ENCODE peak calls at places on chromosomes 16 and 17, in eight cellular contexts. K, E, Q, G, B, U, V and Y are unnamed samples.

GRCh38 chr16:5633845-5634440 is 536.3 kb upstream of the EEF2KMT start:
- DNase-seq in K (no peak), E (no peak), Q (no peak), G (peak; percentile 38), B (no peak), U (no peak), V (peak; percentile 3), Y (no peak)

GRCh38 chr17:54172654-54173316 is 350.1 kb downstream of the KIF2B start:
- DNase-seq in K (no peak), E (no peak), Q (no peak), G (peak; percentile 15), B (no peak), U (no peak), V (peak; percentile 71), Y (no peak)

GRCh38 chr16:70638814-70639792 is 7.3 kb upstream of the IL34 start:
- DNase-seq in K (no peak), E (no peak), Q (no peak), G (peak; percentile 86), B (no peak), U (no peak), V (no peak), Y (no peak)

GRCh38 chr17:44390250-44390649 is 801 bp upstream of the ITGA2B start:
- DNase-seq in K (no peak), E (no peak), Q (no peak), G (no peak), B (no peak), U (no peak), V (no peak), Y (no peak)

GRCh38 chr16:64346080-64346479 is 775.8 kb downstream of the CDH11 start:
- DNase-seq in K (no peak), E (no peak), Q (no peak), G (no peak), B (no peak), U (no peak), V (no peak), Y (no peak)

GRCh38 chr17:40996829-40997228 is 2.9 kb upstream of the KRTAP3-3 start:
- DNase-seq in K (no peak), E (no peak), Q (no peak), G (no peak), B (no peak), U (no peak), V (no peak), Y (no peak)

GRCh38 chr16:3726021-3726687 is 8.8 kb upstream of the TRAP1 start:
- DNase-seq in K (no peak), E (no peak), Q (no peak), G (no peak), B (no peak), U (no peak), V (no peak), Y (no peak)

GRCh38 chr16:46428108-46429061 is 192.8 kb downstream of the SHCBP1 start:
- DNase-seq in K (no peak), E (no peak), Q (no peak), G (no peak), B (no peak), U (no peak), V (no peak), Y (no peak)

GRCh38 chr17:21500064-21500463 is 123.9 kb downstream of the KCNJ12 start:
- DNase-seq in K (peak; percentile 21), E (no peak), Q (no peak), G (no peak), B (no peak), U (no peak), V (no peak), Y (no peak)

GRCh38 chr16:86042996-86043725 is 144.2 kb downstream of the IRF8 start:
- DNase-seq in K (no peak), E (no peak), Q (no peak), G (no peak), B (no peak), U (no peak), V (no peak), Y (no peak)

GRCh38 chr17:37168731-37169353 is 206.9 kb upstream of the C17orf78 start:
- DNase-seq in K (no peak), E (no peak), Q (no peak), G (peak; percentile 7), B (no peak), U (no peak), V (no peak), Y (no peak)

GRCh38 chr16:56965939-56966515 is 4.3 kb downstream of the CETP start:
- DNase-seq in K (no peak), E (no peak), Q (no peak), G (no peak), B (no peak), U (no peak), V (peak; percentile 19), Y (no peak)

GRCh38 chr16:80938035-80938927 is 68.4 kb downstream of the CMC2 start:
- DNase-seq in K (peak; percentile 80), E (no peak), Q (no peak), G (peak; percentile 98), B (no peak), U (no peak), V (no peak), Y (no peak)

GRCh38 chr17:82647593-82648164 is 565 bp downstream of the WDR45B start:
- DNase-seq in K (no peak), E (no peak), Q (no peak), G (no peak), B (peak; percentile 39), U (no peak), V (no peak), Y (peak; percentile 45)

GRCh38 chr16:1543085-1543896 is 9.8 kb downstream of the TMEM204 start:
- DNase-seq in K (no peak), E (no peak), Q (peak; percentile 78), G (peak; percentile 77), B (peak; percentile 77), U (no peak), V (peak; percentile 66), Y (peak; percentile 66)

GRCh38 chr16:89283449-89283848 is 65.9 kb downstream of the ZNF778 start:
- DNase-seq in K (no peak), E (no peak), Q (no peak), G (no peak), B (no peak), U (no peak), V (no peak), Y (no peak)

GRCh38 chr17:80770881-80771611 is 220.6 kb upstream of the CHMP6 start:
- DNase-seq in K (no peak), E (no peak), Q (no peak), G (no peak), B (no peak), U (no peak), V (no peak), Y (no peak)

GRCh38 chr16:68257906-68258800 is 6.2 kb upstream of the SLC7A6 start:
- DNase-seq in K (no peak), E (no peak), Q (peak; percentile 50), G (peak; percentile 77), B (no peak), U (no peak), V (no peak), Y (no peak)

GRCh38 chr17:77320046-77320445 is 179.3 kb downstream of the SEC14L1 start:
- DNase-seq in K (no peak), E (no peak), Q (no peak), G (peak; percentile 84), B (no peak), U (no peak), V (peak; percentile 61), Y (no peak)

GRCh38 chr16:87692176-87692575 is 73.6 kb downstream of the KLHDC4 start:
- DNase-seq in K (no peak), E (no peak), Q (no peak), G (no peak), B (no peak), U (no peak), V (no peak), Y (no peak)